ENCODE peak calls at places on chromosomes 11 and 22, in seven cellular contexts. Z is hippocampal formation, F is WTC11, N is retina, E is ovary, I is neural progenitor cell, P is iris pigment epithelial cell. Y is an unnamed sample.

GRCh38 chr22:19713228-19713627 is 1.1 kb upstream of the SEPTIN5 start:
- DNase-seq in Z (no peak), F (no peak), N (no peak), E (no peak), I (no peak), P (no peak), Y (no peak)

GRCh38 chr22:27431896-27432295 is 369.7 kb downstream of the MN1 start:
- DNase-seq in Z (no peak), F (no peak), N (no peak), E (no peak), I (no peak), P (no peak), Y (no peak)

GRCh38 chr11:76799061-76799804 is 16.1 kb downstream of the TSKU start:
- DNase-seq in Z (peak), F (peak), N (peak), E (peak), I (peak), P (peak), Y (peak)

GRCh38 chr11:1563149-1563638 is 8.9 kb downstream of the DUSP8 start:
- DNase-seq in Z (no peak), F (no peak), N (no peak), E (no peak), I (no peak), P (no peak), Y (peak)

GRCh38 chr22:43520632-43521039 is 108.8 kb downstream of the MPPED1 start:
- DNase-seq in Z (no peak), F (no peak), N (no peak), E (no peak), I (no peak), P (no peak), Y (no peak)

GRCh38 chr11:62545437-62546243 is 966 bp downstream of the AHNAK start:
- DNase-seq in Z (no peak), F (peak), N (peak), E (peak), I (peak), P (peak), Y (no peak)

GRCh38 chr11:3014314-3014938 is 22.3 kb upstream of the NAP1L4 start:
- DNase-seq in Z (no peak), F (no peak), N (no peak), E (no peak), I (no peak), P (peak), Y (no peak)

GRCh38 chr11:133663135-133663534 is 130.8 kb upstream of the OPCML start:
- DNase-seq in Z (no peak), F (no peak), N (no peak), E (no peak), I (no peak), P (no peak), Y (no peak)

GRCh38 chr11:12404461-12404860 is 27.1 kb downstream of the PARVA start:
- DNase-seq in Z (no peak), F (no peak), N (no peak), E (peak), I (no peak), P (no peak), Y (no peak)

GRCh38 chr11:35418282-35418846 is 994 bp downstream of the SLC1A2 start:
- DNase-seq in Z (no peak), F (peak), N (peak), E (no peak), I (peak), P (no peak), Y (peak)

GRCh38 chr22:19663821-19664325 is 50.4 kb upstream of the SEPTIN5 start:
- DNase-seq in Z (no peak), F (no peak), N (peak), E (no peak), I (peak), P (peak), Y (peak)

GRCh38 chr11:61293869-61294716 is 1.0 kb downstream of the VWCE start:
- DNase-seq in Z (no peak), F (peak), N (no peak), E (peak), I (peak), P (peak), Y (peak)

GRCh38 chr11:1234054-1234720 is 11.3 kb downstream of the MUC5B start:
- DNase-seq in Z (no peak), F (no peak), N (no peak), E (peak), I (no peak), P (no peak), Y (peak)

GRCh38 chr22:25085930-25086901 is 113.4 kb upstream of the CRYBB3 start:
- DNase-seq in Z (no peak), F (no peak), N (no peak), E (peak), I (no peak), P (no peak), Y (peak)

GRCh38 chr11:114614127-114614720 is 18.6 kb upstream of the NXPE4 start:
- DNase-seq in Z (no peak), F (no peak), N (no peak), E (no peak), I (no peak), P (no peak), Y (no peak)

GRCh38 chr22:49820984-49821383 is 6.7 kb downstream of the BRD1 start:
- DNase-seq in Z (no peak), F (no peak), N (no peak), E (no peak), I (no peak), P (no peak), Y (no peak)

GRCh38 chr22:27937453-27937852 is 18.4 kb upstream of the PITPNB start:
- DNase-seq in Z (no peak), F (no peak), N (no peak), E (no peak), I (no peak), P (no peak), Y (no peak)

GRCh38 chr11:120227228-120227852 is 12.6 kb upstream of the POU2F3 start:
- DNase-seq in Z (no peak), F (no peak), N (no peak), E (no peak), I (no peak), P (no peak), Y (no peak)

GRCh38 chr11:19820100-19820499 is 107.5 kb downstream of the NAV2 start:
- DNase-seq in Z (no peak), F (no peak), N (no peak), E (no peak), I (no peak), P (peak), Y (no peak)

GRCh38 chr11:111455291-111456085 is 56.7 kb downstream of the BTG4 start:
- DNase-seq in Z (no peak), F (no peak), N (no peak), E (no peak), I (no peak), P (no peak), Y (no peak)

GRCh38 chr11:104291646-104292045 is 127.7 kb upstream of the PDGFD start:
- DNase-seq in Z (no peak), F (no peak), N (no peak), E (no peak), I (no peak), P (peak), Y (no peak)

GRCh38 chr11:60936467-60937143 is 12.3 kb downstream of the TMEM132A start:
- DNase-seq in Z (no peak), F (no peak), N (no peak), E (no peak), I (no peak), P (no peak), Y (no peak)

GRCh38 chr11:45106440-45106839 is 40.0 kb upstream of the PRDM11 start:
- DNase-seq in Z (no peak), F (no peak), N (no peak), E (no peak), I (no peak), P (no peak), Y (no peak)

GRCh38 chr11:116853461-116854073 is 16.1 kb upstream of the APOA1 start:
- DNase-seq in Z (no peak), F (no peak), N (no peak), E (no peak), I (no peak), P (peak), Y (no peak)

GRCh38 chr11:124920870-124921609 is 2.0 kb downstream of the HEPN1 start:
- DNase-seq in Z (no peak), F (peak), N (peak), E (peak), I (peak), P (peak), Y (peak)

GRCh38 chr11:126139541-126140091 is 71.8 kb downstream of the RPUSD4 start:
- DNase-seq in Z (no peak), F (no peak), N (no peak), E (peak), I (no peak), P (no peak), Y (no peak)

GRCh38 chr11:111299111-111300026 is 1.0 kb downstream of the POU2AF3 start:
- DNase-seq in Z (peak), F (peak), N (peak), E (peak), I (peak), P (peak), Y (peak)

Y was measured in glutamatergic neuron.